ENCODE peak calls at places on chromosome 17, in nine cellular contexts. K, X, B, V, P, D, A, G and O are unnamed samples.

GRCh38 chr17:9086577-9086976 is 65.3 kb downstream of the NTN1 start:
- DNase-seq in K (no peak), B (no peak), G (no peak), P (no peak), D (no peak), X (no peak), A (no peak), V (no peak), O (no peak)

GRCh38 chr17:32486701-32487459 is at the start of gene CDK5R1:
- DNase-seq in X (no peak), A (peak), D (peak), P (peak), K (peak), B (peak), G (peak), V (peak), O (peak)

GRCh38 chr17:80882926-80883685 is 108.5 kb upstream of the CHMP6 start:
- DNase-seq in X (no peak), A (no peak), D (no peak), P (no peak), G (no peak), K (no peak), V (no peak), B (no peak), O (no peak)

GRCh38 chr17:47188266-47188665 is 829 bp downstream of the CDC27 start:
- DNase-seq in X (no peak), A (no peak), B (peak), P (no peak), V (no peak), D (no peak), K (peak), G (no peak), O (no peak)

GRCh38 chr17:20315321-20315720 is 152.0 kb downstream of the LGALS9B start:
- DNase-seq in K (no peak), X (no peak), V (no peak), P (no peak), B (no peak), D (no peak), A (no peak), G (no peak), O (no peak)

GRCh38 chr17:1108810-1109605 is 70.8 kb downstream of the ABR start:
- DNase-seq in B (peak), D (peak), P (no peak), A (peak), K (peak), V (peak), X (no peak), G (peak), O (peak)

GRCh38 chr17:3528604-3529511 is 28.8 kb downstream of the TRPV3 start:
- DNase-seq in A (no peak), B (peak), G (peak), V (no peak), P (no peak), D (peak), K (peak), X (no peak), O (no peak)

GRCh38 chr17:80441133-80441578 is 26.2 kb downstream of the ENDOV start:
- DNase-seq in D (peak), A (peak), X (no peak), G (peak), V (peak), B (peak), K (peak), P (peak), O (no peak)

GRCh38 chr17:82647593-82648164 is 565 bp downstream of the WDR45B start:
- DNase-seq in V (no peak), P (no peak), X (no peak), D (no peak), K (no peak), G (peak), B (peak), A (peak), O (peak)

GRCh38 chr17:41024702-41025101 is 2.3 kb downstream of the KRTAP1-5 start:
- DNase-seq in G (no peak), K (no peak), B (no peak), P (no peak), V (no peak), D (no peak), A (no peak), X (no peak), O (no peak)

GRCh38 chr17:80421381-80422090 is 6.6 kb downstream of the ENDOV start:
- DNase-seq in X (no peak), K (no peak), G (no peak), D (no peak), V (no peak), B (no peak), A (no peak), P (no peak), O (no peak)

GRCh38 chr17:78408476-78409020 is 30.1 kb downstream of the PGS1 start:
- DNase-seq in B (no peak), G (no peak), A (no peak), P (no peak), D (no peak), V (no peak), X (no peak), K (no peak), O (no peak)

GRCh38 chr17:21354796-21355385 is 21.3 kb upstream of the KCNJ12 start:
- DNase-seq in X (no peak), A (no peak), K (no peak), B (no peak), V (no peak), D (no peak), P (no peak), G (no peak), O (no peak)

GRCh38 chr17:40451420-40451819 is 8.2 kb downstream of the IGFBP4 start:
- DNase-seq in V (peak), A (no peak), P (no peak), B (no peak), D (no peak), G (no peak), K (peak), X (peak), O (no peak)

GRCh38 chr17:78341559-78342437 is 18.1 kb downstream of the SOCS3 start:
- DNase-seq in X (peak), B (peak), A (no peak), G (peak), K (peak), P (no peak), D (peak), V (peak), O (peak)